ENCODE peak calls at places on chromosomes 2 and 18, in nine cellular contexts. M, X, G, C, N, P, T, S and E are unnamed samples. For H3K27me3, the result is how much of the 10 kb centered on the place peaks cover.

GRCh38 chr2:11695576-11695975 is 25.6 kb upstream of the NTSR2 start:
- DNase-seq in M (no peak), X (no peak), G (no peak), C (no peak), N (no peak), P (no peak), T (no peak), S (no peak), E (no peak)

GRCh38 chr2:62461707-62462106 is 44.3 kb downstream of the TMEM17 start:
- DNase-seq in M (peak), X (no peak), G (no peak), C (no peak), N (no peak), P (no peak), T (peak), S (no peak), E (no peak)

GRCh38 chr18:24656571-24656971 is 196.1 kb downstream of the HRH4 start:
- DNase-seq in M (no peak), X (no peak), G (no peak), C (peak), N (no peak), P (no peak), T (peak), S (no peak), E (no peak)

GRCh38 chr2:96143231-96143847 is 1.9 kb downstream of the DUSP2 start:
- DNase-seq in M (no peak), X (no peak), G (no peak), C (no peak), N (no peak), P (no peak), T (no peak), S (no peak), E (no peak)

GRCh38 chr2:239704737-239705136 is 303.9 kb upstream of the HDAC4 start:
- DNase-seq in M (no peak), X (no peak), G (no peak), C (no peak), N (no peak), P (no peak), T (no peak), S (no peak), E (no peak)

GRCh38 chr2:159225025-159226016 is 61.2 kb downstream of the WDSUB1 start:
- DNase-seq in M (no peak), X (no peak), G (no peak), C (no peak), N (no peak), P (peak), T (no peak), S (peak), E (no peak)

GRCh38 chr2:65317841-65318240 is 90.2 kb downstream of the ACTR2 start:
- DNase-seq in M (no peak), X (no peak), G (no peak), C (no peak), N (no peak), P (no peak), T (no peak), S (no peak), E (no peak)

GRCh38 chr2:129929321-129930290 is 49.9 kb upstream of the RAB6C start:
- DNase-seq in M (peak), X (no peak), G (no peak), C (peak), N (no peak), P (no peak), T (no peak), S (no peak), E (no peak)

GRCh38 chr2:143433158-143433557 is 303.9 kb downstream of the ARHGAP15 start:
- DNase-seq in M (no peak), X (no peak), G (no peak), C (peak), N (no peak), P (no peak), T (no peak), S (no peak), E (no peak)

GRCh38 chr18:12686100-12686499 is 16.4 kb downstream of the CEP76 start:
- DNase-seq in M (no peak), X (no peak), G (no peak), C (peak), N (no peak), P (no peak), T (no peak), S (peak), E (no peak)
- TF ChIP-seq CTCF in M (no peak), X (no peak), G (no peak), C (peak), N (no peak), P (no peak), T (peak), S (no peak), E (no peak)

GRCh38 chr18:304887-305529 is 37.2 kb upstream of the THOC1 start:
- DNase-seq in M (no peak), X (no peak), G (no peak), C (no peak), N (no peak), P (no peak), T (no peak), S (no peak), E (no peak)
- H3K27me3 ChIP-seq in M (under half), X (under half), G (under half), C (under half), N (under half), P (under half), T (under half), S (under half), E (under half)

GRCh38 chr2:235638541-235639192 is 144.8 kb downstream of the AGAP1 start:
- DNase-seq in M (no peak), X (no peak), G (no peak), C (no peak), N (no peak), P (no peak), T (no peak), S (no peak), E (no peak)
- TF ChIP-seq CTCF in M (no peak), X (no peak), G (no peak), C (no peak), N (no peak), P (no peak), T (no peak), S (no peak), E (no peak)

GRCh38 chr2:88230912-88231311 is 60.8 kb downstream of the THNSL2 start:
- DNase-seq in M (no peak), X (no peak), G (no peak), C (no peak), N (no peak), P (no peak), T (no peak), S (no peak), E (no peak)
- H3K27me3 ChIP-seq in M (under half), X (under half), G (under half), C (under half), N (under half), P (under half), T (under half), S (under half), E (under half)

GRCh38 chr2:9110346-9110884 is 96.2 kb upstream of the ASAP2 start:
- DNase-seq in M (no peak), X (no peak), G (no peak), C (no peak), N (no peak), P (no peak), T (no peak), S (no peak), E (no peak)

GRCh38 chr2:9109871-9110270 is 96.7 kb upstream of the ASAP2 start:
- DNase-seq in M (no peak), X (no peak), G (no peak), C (no peak), N (no peak), P (no peak), T (no peak), S (no peak), E (no peak)

GRCh38 chr2:9113262-9113661 is 93.3 kb upstream of the ASAP2 start:
- DNase-seq in M (no peak), X (no peak), G (no peak), C (no peak), N (no peak), P (no peak), T (no peak), S (no peak), E (no peak)

GRCh38 chr2:9112079-9112721 is 94.4 kb upstream of the ASAP2 start:
- DNase-seq in M (no peak), X (no peak), G (peak), C (peak), N (no peak), P (no peak), T (peak), S (no peak), E (no peak)

DNA sequence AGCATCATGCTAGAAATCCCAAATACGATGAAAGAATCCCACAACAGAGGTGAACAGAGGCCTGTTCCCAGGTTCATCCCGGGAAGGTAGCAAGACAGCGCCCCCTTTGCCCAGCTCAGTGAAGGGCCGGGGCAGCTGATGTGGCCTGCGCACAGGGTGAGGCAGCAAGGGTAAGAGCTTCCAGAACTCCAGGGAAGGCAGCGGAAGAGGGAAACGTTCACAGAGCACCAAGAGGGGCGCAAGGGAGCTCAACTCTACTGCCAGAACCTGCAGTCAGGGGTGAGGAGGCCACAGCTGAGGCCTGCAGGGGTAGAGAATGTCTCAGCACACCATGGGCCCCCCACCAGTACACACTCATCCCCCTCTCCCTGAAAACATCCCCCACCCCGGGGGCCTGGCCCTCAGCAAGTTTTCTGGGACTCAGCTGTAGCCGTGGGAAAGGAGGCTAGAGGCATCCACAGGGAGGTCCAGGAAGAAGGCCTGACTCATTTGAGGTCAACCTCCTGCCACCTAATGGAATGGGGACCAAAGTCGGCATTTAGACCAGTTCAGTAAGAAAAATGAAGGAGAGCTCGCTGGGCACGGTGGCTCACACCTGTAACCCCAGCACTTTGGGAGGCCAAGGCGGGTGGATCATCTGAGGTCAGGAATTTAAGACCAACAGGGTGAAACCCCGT is 95.6 kb upstream of the ASAP2 start:
- DNase-seq in M (no peak), X (no peak), G (no peak), C (no peak), N (no peak), P (no peak), T (peak), S (no peak), E (no peak)
- TF ChIP-seq CTCF in M (no peak), X (no peak), G (no peak), C (peak), N (no peak), P (no peak), T (peak), S (no peak), E (no peak)